ENCODE peak calls at places on chromosomes 7 and 10, in six cellular contexts. O, X, M, L, P and D are unnamed samples.

GRCh38 chr7:31028417-31028988 is 23.6 kb upstream of the ADCYAP1R1 start:
- DNase-seq in O (no peak), X (no peak), L (no peak), P (peak; percentile 13), M (no peak), D (peak; percentile 33)

GRCh38 chr7:79284226-79284625 is 169.2 kb downstream of the MAGI2 start:
- DNase-seq in X (no peak), O (peak; percentile 61), L (no peak), P (no peak), M (no peak), D (no peak)

GRCh38 chr7:86320886-86321285 is 322.8 kb upstream of the GRM3 start:
- DNase-seq in M (no peak), O (no peak), X (no peak), L (no peak), P (no peak), D (peak; percentile 35)

GRCh38 chr7:43385856-43386255 is 197.1 kb upstream of the STK17A start:
- DNase-seq in O (peak; percentile 2), X (no peak), P (no peak), L (no peak), M (no peak), D (no peak)

GRCh38 chr7:94300176-94300835 is 94.4 kb upstream of the COL1A2 start:
- DNase-seq in M (no peak), P (no peak), O (peak; percentile 17), X (no peak), L (no peak), D (no peak)

GRCh38 chr10:121041499-121041898 is 190.3 kb downstream of the WDR11 start:
- DNase-seq in M (no peak), O (no peak), P (no peak), L (no peak), X (no peak), D (no peak)

GRCh38 chr7:106590209-106590816 is 70.6 kb downstream of the CCDC71L start:
- DNase-seq in X (no peak), L (no peak), P (no peak), O (peak; percentile 32), M (no peak), D (no peak)

GRCh38 chr10:102247724-102248123 is 2.4 kb downstream of the GBF1 start:
- DNase-seq in L (no peak), O (peak; percentile 15), X (no peak), P (no peak), M (no peak), D (peak; percentile 24)